ENCODE peak calls at places on chromosomes 13 and 19, in seven cellular contexts. V is mucosa of descending colon, R is BJ, J is uterus, G is neural progenitor cell, X is lower lobe of right lung, W is cardiac fibroblast. I is an unnamed sample.

GRCh38 chr19:15283141-15283885 is 49.0 kb downstream of the BRD4 start:
- DNase-seq in V (no peak), R (no peak), J (no peak), G (no peak), X (no peak), W (peak), I (peak)

GRCh38 chr13:25380082-25380481 is 8.3 kb downstream of the ATP8A2 start:
- DNase-seq in V (no peak), R (no peak), J (no peak), G (no peak), X (no peak), W (no peak), I (no peak)

GRCh38 chr13:40404967-40405716 is 261.3 kb downstream of the FOXO1 start:
- DNase-seq in V (no peak), R (no peak), J (no peak), G (no peak), X (no peak), W (no peak), I (no peak)

GRCh38 chr13:22517544-22517943 is 663.2 kb upstream of the SGCG start:
- DNase-seq in V (no peak), R (no peak), J (no peak), G (peak), X (no peak), W (no peak), I (no peak)

GRCh38 chr13:73451120-73452029 is 392.6 kb downstream of the KLF5 start:
- DNase-seq in V (peak), R (no peak), J (no peak), G (no peak), X (no peak), W (no peak), I (no peak)

GRCh38 chr13:102609696-102610095 is 12.9 kb downstream of the TPP2 start:
- DNase-seq in V (no peak), R (no peak), J (no peak), G (no peak), X (no peak), W (no peak), I (no peak)

GRCh38 chr19:53868091-53868891 is 608 bp downstream of the MYADM start:
- DNase-seq in V (peak), R (no peak), J (peak), G (peak), X (peak), W (peak), I (peak)

GRCh38 chr13:100484708-100485107 is 103.9 kb downstream of the GGACT start:
- DNase-seq in V (peak), R (no peak), J (no peak), G (no peak), X (no peak), W (no peak), I (no peak)

GRCh38 chr13:28493740-28494536 is 990 bp downstream of the FLT1 start:
- DNase-seq in V (peak), R (no peak), J (no peak), G (peak), X (peak), W (no peak), I (no peak)

GRCh38 chr19:16373989-16374388 is 49.4 kb downstream of the KLF2 start:
- DNase-seq in V (peak), R (no peak), J (no peak), G (no peak), X (no peak), W (no peak), I (no peak)
- H3K4me3 ChIP-seq in V (no peak), R (no peak), J (no peak), G (no peak), X (no peak), W (no peak), I (no peak)

DNA sequence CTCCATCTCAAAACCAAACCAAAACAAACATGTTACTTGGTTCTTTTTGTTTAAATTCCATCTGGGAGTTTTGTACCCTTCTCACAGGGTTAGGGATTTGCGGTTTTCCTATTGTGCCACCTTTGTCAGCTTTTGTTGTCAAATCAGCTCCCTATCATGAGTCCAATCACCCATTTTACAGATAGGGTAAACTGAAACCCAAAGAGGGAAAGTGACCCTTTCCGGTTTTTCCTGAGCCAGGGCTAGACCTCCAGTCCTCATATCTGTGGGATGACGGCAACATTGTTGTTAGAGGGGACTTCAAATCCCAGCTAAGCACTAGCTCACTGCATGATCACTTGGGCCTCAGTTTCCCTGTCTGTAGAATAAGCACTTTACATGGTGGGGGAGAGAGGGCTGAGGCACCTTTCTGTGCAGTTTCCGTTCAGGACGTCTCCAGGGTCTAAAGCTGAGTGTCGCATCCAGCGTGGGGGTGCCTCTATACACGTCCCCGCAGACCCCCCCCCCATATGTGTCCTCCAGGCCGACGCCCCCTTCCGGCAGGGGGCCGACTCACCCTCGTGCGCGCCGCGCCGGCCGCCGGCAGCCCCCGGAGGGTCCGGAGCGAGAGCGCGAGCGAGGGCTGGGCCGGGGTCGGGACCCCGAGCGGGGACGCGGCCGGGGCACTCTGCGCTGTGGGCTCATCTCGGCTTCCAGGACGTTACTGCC is 3.9 kb downstream of the CCDC194 start:
- DNase-seq in V (no peak), R (no peak), J (no peak), G (no peak), X (no peak), W (no peak), I (no peak)
- TF ChIP-seq CTCF in V (no peak), R (peak), J (no peak), G (peak), X (no peak), W (no peak), I (no peak)

DNA sequence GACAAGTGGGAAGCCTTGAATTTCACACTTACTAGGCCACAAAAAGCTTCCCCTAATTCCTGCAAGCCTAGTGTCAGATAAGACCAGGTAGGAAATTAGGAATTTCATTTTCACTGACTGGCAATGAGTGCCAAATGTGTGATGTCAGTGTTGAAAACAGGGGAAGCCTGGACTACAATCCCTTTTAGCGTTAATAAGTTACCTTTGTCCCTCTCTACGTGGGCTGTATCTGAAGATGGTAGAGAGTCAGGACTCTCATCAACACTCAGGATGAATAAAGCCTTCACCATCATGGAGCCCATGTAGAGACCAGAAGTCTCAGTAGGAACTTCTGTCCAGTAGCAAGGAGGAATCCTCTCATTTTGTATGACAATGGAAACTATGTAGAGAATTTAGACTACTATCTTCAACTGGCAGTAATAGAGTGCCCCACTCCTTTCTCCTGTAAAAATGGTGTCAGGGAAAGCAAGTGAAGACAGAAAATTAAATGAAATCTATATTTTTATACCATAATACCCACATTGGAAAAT is 324.1 kb upstream of the KLHL1 start:
- DNase-seq in V (no peak), R (no peak), J (no peak), G (no peak), X (no peak), W (no peak), I (no peak)
- H3K4me3 ChIP-seq in V (no peak), R (no peak), J (no peak), G (no peak), X (no peak), W (no peak), I (no peak)

GRCh38 chr13:108269601-108270328 is at the start of gene TNFSF13B:
- DNase-seq in V (peak), R (peak), J (no peak), G (peak), X (peak), W (peak), I (peak)
- TF ChIP-seq CTCF in V (no peak), R (peak), J (no peak), G (peak), X (no peak), W (peak), I (no peak)

GRCh38 chr13:26558912-26559485 is 1.5 kb downstream of the WASF3 start:
- DNase-seq in V (no peak), R (no peak), J (no peak), G (peak), X (no peak), W (no peak), I (peak)

GRCh38 chr13:26557051-26557392 is 461 bp upstream of the WASF3 start:
- DNase-seq in V (no peak), R (no peak), J (no peak), G (no peak), X (no peak), W (no peak), I (no peak)

GRCh38 chr13:26560456-26560855 is 3.0 kb downstream of the WASF3 start:
- DNase-seq in V (no peak), R (no peak), J (no peak), G (no peak), X (no peak), W (no peak), I (no peak)

GRCh38 chr13:26557393-26558073 is at the start of gene WASF3:
- DNase-seq in V (peak), R (peak), J (peak), G (peak), X (peak), W (peak), I (peak)

GRCh38 chr13:26558074-26558805 is 757 bp downstream of the WASF3 start:
- DNase-seq in V (peak), R (no peak), J (peak), G (peak), X (peak), W (peak), I (peak)
- H3K4me3 ChIP-seq in V (no peak), R (peak), J (peak), G (peak), X (peak), W (peak), I (peak)

DNA sequence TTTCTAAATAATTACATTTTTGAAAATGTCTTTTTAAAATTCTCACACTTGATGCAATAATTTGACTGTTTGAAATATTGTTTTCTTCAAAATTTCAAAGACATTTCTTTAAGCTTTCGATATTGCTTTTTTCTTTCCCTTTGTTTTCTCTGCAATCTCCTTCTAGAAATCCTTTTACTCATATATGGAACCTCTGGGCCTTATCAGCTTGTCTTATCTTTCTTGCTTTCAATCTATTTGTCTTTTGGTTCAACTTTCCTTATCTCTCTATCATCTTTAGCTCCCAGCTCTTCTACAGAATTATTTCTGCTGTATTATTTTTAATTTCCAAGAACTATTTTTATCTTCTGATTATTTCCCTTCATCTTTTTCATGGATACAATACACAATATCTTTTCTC is 80.7 kb upstream of the DIAPH3 start:
- DNase-seq in V (no peak), R (no peak), J (no peak), G (no peak), X (no peak), W (no peak), I (no peak)
- TF ChIP-seq CTCF in V (no peak), R (no peak), J (no peak), G (no peak), X (no peak), W (no peak), I (no peak)

GRCh38 chr13:97235549-97236206 is 13.5 kb downstream of the MBNL2 start:
- DNase-seq in V (peak), R (no peak), J (no peak), G (no peak), X (no peak), W (no peak), I (no peak)
- H3K4me3 ChIP-seq in V (no peak), R (no peak), J (peak), G (no peak), X (no peak), W (no peak), I (no peak)

GRCh38 chr19:16495982-16496612 is at the start of the genes C19orf44 and CALR3:
- DNase-seq in V (peak), R (peak), J (peak), G (peak), X (peak), W (peak), I (peak)
- TF ChIP-seq CTCF in V (no peak), R (no peak), J (peak), G (no peak), X (peak), W (no peak), I (peak)

DNA sequence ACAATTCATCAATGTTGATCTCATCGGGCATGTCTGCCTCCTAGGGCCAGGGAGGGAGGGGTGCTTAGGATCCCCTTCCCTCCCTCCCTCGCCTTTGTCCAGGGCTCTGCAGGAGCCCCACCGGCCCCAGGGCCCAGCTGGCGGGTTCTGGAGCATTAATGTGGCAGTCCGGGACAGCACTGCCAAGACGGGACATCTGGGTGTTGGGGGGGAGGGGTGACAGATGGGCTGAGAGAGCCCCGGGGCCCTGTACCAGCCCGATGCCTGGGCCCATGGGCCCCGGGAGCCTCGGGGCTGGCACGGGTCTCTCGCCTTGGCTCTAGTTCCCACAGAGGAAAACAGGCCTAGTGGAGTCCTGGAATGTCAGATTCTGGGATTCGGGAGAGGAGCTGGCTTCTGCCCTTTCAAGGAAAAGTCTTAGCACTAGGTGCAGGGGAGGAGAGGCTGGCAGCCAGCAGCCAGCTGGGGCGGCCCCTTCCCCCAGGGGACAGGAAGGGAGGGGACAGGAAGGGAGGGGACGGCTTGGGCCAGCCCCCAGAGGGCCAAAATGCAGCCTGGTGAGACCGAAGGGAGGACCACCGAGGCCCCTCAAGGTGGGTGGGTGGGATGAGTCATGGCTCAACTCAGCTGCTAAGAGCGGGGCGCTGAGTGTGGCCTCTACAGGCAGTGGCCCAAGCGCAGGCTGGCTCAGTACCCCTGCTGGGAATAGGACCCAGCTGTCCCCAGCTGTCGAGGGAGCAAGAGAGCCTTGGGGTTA is 3.1 kb downstream of the PPP1R14A start:
- DNase-seq in V (no peak), R (no peak), J (peak), G (peak), X (peak), W (no peak), I (no peak)
- H3K4me3 ChIP-seq in V (no peak), R (no peak), J (peak), G (no peak), X (peak), W (no peak), I (no peak)

GRCh38 chr19:17873661-17874422 is 2.1 kb downstream of the SLC5A5 start:
- DNase-seq in V (peak), R (no peak), J (no peak), G (peak), X (peak), W (no peak), I (no peak)

GRCh38 chr19:17871032-17871877 is 490 bp upstream of the SLC5A5 start:
- DNase-seq in V (no peak), R (no peak), J (no peak), G (no peak), X (no peak), W (no peak), I (no peak)

GRCh38 chr19:17872251-17873001 is 681 bp downstream of the SLC5A5 start:
- DNase-seq in V (peak), R (no peak), J (no peak), G (no peak), X (no peak), W (no peak), I (no peak)

GRCh38 chr19:17869114-17869608 is 2.6 kb upstream of the SLC5A5 start:
- DNase-seq in V (no peak), R (no peak), J (no peak), G (no peak), X (no peak), W (no peak), I (no peak)

DNA sequence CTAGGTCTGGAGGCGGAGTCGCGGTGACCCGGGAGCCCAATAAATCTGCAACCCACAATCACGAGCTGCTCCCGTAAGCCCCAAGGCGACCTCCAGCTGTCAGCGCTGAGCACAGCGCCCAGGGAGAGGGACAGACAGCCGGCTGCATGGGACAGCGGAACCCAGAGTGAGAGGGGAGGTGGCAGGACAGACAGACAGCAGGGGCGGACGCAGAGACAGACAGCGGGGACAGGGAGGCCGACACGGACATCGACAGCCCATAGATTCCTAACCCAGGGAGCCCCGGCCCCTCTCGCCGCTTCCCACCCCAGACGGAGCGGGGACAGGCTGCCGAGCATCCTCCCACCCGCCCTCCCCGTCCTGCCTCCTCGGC is at the start of gene SLC5A5:
- DNase-seq in V (no peak), R (no peak), J (no peak), G (peak), X (no peak), W (no peak), I (no peak)
- TF ChIP-seq CTCF in V (no peak), R (no peak), J (no peak), G (no peak), X (no peak), W (no peak), I (no peak)

I was measured in fibroblast of the aortic adventitia.